ENCODE peak calls at places on chromosomes 13 and 19, in four cellular contexts. One of them, this sample, is unnamed.

GRCh38 chr19:3708207-3708931 is at the start of gene TJP3:
- DNase-seq in H1: peak; percentile 61
- DNase-seq in endothelial cell of umbilical vein: no peak
- DNase-seq in A549: no peak
- DNase-seq in this sample: no peak

GRCh38 chr19:46115396-46116109 is 8.9 kb downstream of the IGFL3 start:
- DNase-seq in A549: no peak
- DNase-seq in endothelial cell of umbilical vein: no peak
- DNase-seq in H1: no peak
- DNase-seq in this sample: peak; percentile 43

GRCh38 chr19:5966941-5967340 is 11.0 kb downstream of the RANBP3 start:
- DNase-seq in A549: no peak
- DNase-seq in H1: no peak
- DNase-seq in endothelial cell of umbilical vein: no peak
- DNase-seq in this sample: no peak

GRCh38 chr19:45470147-45471081 is 2.6 kb downstream of the FOSB start:
- DNase-seq in endothelial cell of umbilical vein: no peak
- DNase-seq in A549: peak; percentile 71
- DNase-seq in H1: no peak
- DNase-seq in this sample: no peak

GRCh38 chr19:10219678-10220077 is 11.5 kb downstream of the S1PR2 start:
- DNase-seq in endothelial cell of umbilical vein: no peak
- DNase-seq in A549: peak; percentile 61
- DNase-seq in H1: no peak
- DNase-seq in this sample: peak; percentile 78

GRCh38 chr13:68125087-68125480 is 894.9 kb upstream of the PCDH9 start:
- DNase-seq in endothelial cell of umbilical vein: no peak
- DNase-seq in H1: no peak
- DNase-seq in A549: no peak
- DNase-seq in this sample: no peak

GRCh38 chr13:29386246-29386645 is 209.2 kb downstream of the SLC7A1 start:
- DNase-seq in A549: no peak
- DNase-seq in endothelial cell of umbilical vein: no peak
- DNase-seq in H1: no peak
- DNase-seq in this sample: no peak

GRCh38 chr19:51020988-51021651 is 1.6 kb upstream of the KLK10 start:
- DNase-seq in A549: peak; percentile 70
- DNase-seq in H1: no peak
- DNase-seq in endothelial cell of umbilical vein: peak; percentile 67
- DNase-seq in this sample: peak; percentile 71

GRCh38 chr19:33054623-33055022 is 10.1 kb downstream of the RHPN2 start:
- DNase-seq in A549: peak; percentile 85
- DNase-seq in H1: no peak
- DNase-seq in endothelial cell of umbilical vein: no peak
- DNase-seq in this sample: no peak

GRCh38 chr19:18776736-18777135 is 14.4 kb downstream of the COMP start:
- DNase-seq in endothelial cell of umbilical vein: no peak
- DNase-seq in A549: no peak
- DNase-seq in H1: no peak
- DNase-seq in this sample: no peak

GRCh38 chr19:19050731-19051130 is 13.1 kb upstream of the SLC25A42 start:
- DNase-seq in H1: no peak
- DNase-seq in endothelial cell of umbilical vein: no peak
- DNase-seq in A549: no peak
- DNase-seq in this sample: no peak

GRCh38 chr13:51726446-51727185 is 77.3 kb downstream of the DHRS12 start:
- DNase-seq in endothelial cell of umbilical vein: peak; percentile 69
- DNase-seq in A549: no peak
- DNase-seq in H1: no peak
- DNase-seq in this sample: no peak

GRCh38 chr13:61414686-61415664 is 674 bp downstream of the PCDH20 start:
- DNase-seq in A549: peak; percentile 7
- DNase-seq in endothelial cell of umbilical vein: peak; percentile 4
- DNase-seq in H1: peak; percentile 78
- DNase-seq in this sample: no peak

GRCh38 chr13:113584870-113585671 is 518 bp downstream of the TFDP1 start:
- DNase-seq in endothelial cell of umbilical vein: no peak
- DNase-seq in A549: peak; percentile 9
- DNase-seq in H1: peak; percentile 50
- DNase-seq in this sample: peak; percentile 64

GRCh38 chr19:39818626-39819097 is 15.3 kb downstream of the DYRK1B start:
- DNase-seq in H1: no peak
- DNase-seq in A549: no peak
- DNase-seq in endothelial cell of umbilical vein: no peak
- DNase-seq in this sample: no peak

GRCh38 chr13:66218583-66218982 is 1011.6 kb downstream of the PCDH9 start:
- DNase-seq in endothelial cell of umbilical vein: no peak
- DNase-seq in A549: no peak
- DNase-seq in H1: no peak
- DNase-seq in this sample: no peak

GRCh38 chr13:111153977-111154332 is 38.8 kb downstream of the ARHGEF7 start:
- DNase-seq in endothelial cell of umbilical vein: no peak
- DNase-seq in H1: no peak
- DNase-seq in A549: no peak
- DNase-seq in this sample: no peak

GRCh38 chr19:42422576-42423461 is 4.4 kb downstream of the LIPE start:
- DNase-seq in endothelial cell of umbilical vein: no peak
- DNase-seq in H1: no peak
- DNase-seq in A549: no peak
- DNase-seq in this sample: peak; percentile 52

GRCh38 chr19:49333426-49334288 is 1.5 kb upstream of the CD37 start:
- DNase-seq in A549: no peak
- DNase-seq in endothelial cell of umbilical vein: no peak
- DNase-seq in H1: no peak
- DNase-seq in this sample: peak; percentile 19

GRCh38 chr13:42969558-42970172 is 22.4 kb downstream of the EPSTI1 start:
- DNase-seq in H1: peak; percentile 93
- DNase-seq in endothelial cell of umbilical vein: peak; percentile 62
- DNase-seq in A549: peak; percentile 55
- DNase-seq in this sample: peak; percentile 78

GRCh38 chr19:19679176-19680073 is 10.8 kb downstream of the ZNF101 start:
- DNase-seq in A549: no peak
- DNase-seq in endothelial cell of umbilical vein: no peak
- DNase-seq in H1: no peak
- DNase-seq in this sample: no peak

GRCh38 chr13:48264052-48264451 is 31.0 kb downstream of the ITM2B start:
- DNase-seq in A549: no peak
- DNase-seq in endothelial cell of umbilical vein: no peak
- DNase-seq in H1: no peak
- DNase-seq in this sample: no peak

GRCh38 chr13:100130092-100130491 is 41.2 kb downstream of the PCCA start:
- DNase-seq in A549: no peak
- DNase-seq in H1: no peak
- DNase-seq in endothelial cell of umbilical vein: peak; percentile 73
- DNase-seq in this sample: no peak

GRCh38 chr19:47005873-47006272 is 13.8 kb upstream of the NPAS1 start:
- DNase-seq in A549: peak; percentile 67
- DNase-seq in H1: no peak
- DNase-seq in endothelial cell of umbilical vein: no peak
- DNase-seq in this sample: peak; percentile 73

GRCh38 chr13:36819811-36820140 is 754 bp downstream of the RFXAP start:
- DNase-seq in H1: no peak
- DNase-seq in A549: peak; percentile 9
- DNase-seq in endothelial cell of umbilical vein: no peak
- DNase-seq in this sample: peak; percentile 74

GRCh38 chr19:13118424-13119193 is 545 bp downstream of the NACC1 start:
- DNase-seq in H1: peak; percentile 92
- DNase-seq in A549: peak; percentile 47
- DNase-seq in endothelial cell of umbilical vein: no peak
- DNase-seq in this sample: peak; percentile 80

GRCh38 chr13:66586489-66586888 is 643.6 kb downstream of the PCDH9 start:
- DNase-seq in A549: no peak
- DNase-seq in endothelial cell of umbilical vein: no peak
- DNase-seq in H1: no peak
- DNase-seq in this sample: no peak

GRCh38 chr19:29303035-29303706 is 90.2 kb upstream of the UQCRFS1 start:
- DNase-seq in endothelial cell of umbilical vein: no peak
- DNase-seq in H1: no peak
- DNase-seq in A549: no peak
- DNase-seq in this sample: no peak
- TF ChIP-seq CTCF in endothelial cell of umbilical vein: no peak
- TF ChIP-seq CTCF in H1: no peak
- TF ChIP-seq CTCF in A549: no peak
- TF ChIP-seq CTCF in this sample: no peak

GRCh38 chr19:38649305-38650179 is 2.1 kb downstream of the ACTN4 start:
- DNase-seq in A549: peak; percentile 81
- DNase-seq in H1: no peak
- DNase-seq in endothelial cell of umbilical vein: peak; percentile 20
- DNase-seq in this sample: no peak

GRCh38 chr19:38650180-38650775 is 2.8 kb downstream of the ACTN4 start:
- DNase-seq in A549: peak; percentile 53
- DNase-seq in endothelial cell of umbilical vein: no peak
- DNase-seq in H1: no peak
- DNase-seq in this sample: no peak

GRCh38 chr19:38653028-38653571 is 5.7 kb downstream of the ACTN4 start:
- DNase-seq in endothelial cell of umbilical vein: peak; percentile 58
- DNase-seq in H1: no peak
- DNase-seq in A549: peak; percentile 82
- DNase-seq in this sample: no peak

GRCh38 chr19:38648789-38649304 is 1.4 kb downstream of the ACTN4 start:
- DNase-seq in H1: no peak
- DNase-seq in A549: no peak
- DNase-seq in endothelial cell of umbilical vein: no peak
- DNase-seq in this sample: no peak

GRCh38 chr19:38650911-38651584 is 3.6 kb downstream of the ACTN4 start:
- DNase-seq in endothelial cell of umbilical vein: peak; percentile 60
- DNase-seq in A549: peak; percentile 67
- DNase-seq in H1: no peak
- DNase-seq in this sample: peak; percentile 81
- TF ChIP-seq MAX in endothelial cell of umbilical vein: no peak
- TF ChIP-seq MAX in A549: no peak
- TF ChIP-seq MAX in H1: no peak
- TF ChIP-seq MAX in this sample: no peak

GRCh38 chr13:52809310-52809769 is 39.1 kb downstream of the PCDH8 start:
- DNase-seq in endothelial cell of umbilical vein: peak; percentile 84
- DNase-seq in A549: peak; percentile 73
- DNase-seq in H1: peak; percentile 88
- DNase-seq in this sample: peak; percentile 92
- H3K4me3 ChIP-seq in endothelial cell of umbilical vein: no peak overlapping the region
- H3K4me3 ChIP-seq in A549: no peak overlapping the region
- H3K4me3 ChIP-seq in H1: no peak overlapping the region
- H3K4me3 ChIP-seq in this sample: no peak overlapping the region

GRCh38 chr19:21912654-21913053 is 76.7 kb upstream of the ZNF43 start:
- DNase-seq in H1: no peak
- DNase-seq in A549: no peak
- DNase-seq in endothelial cell of umbilical vein: no peak
- DNase-seq in this sample: peak; percentile 33
- TF ChIP-seq CTCF in H1: peak; percentile 16
- TF ChIP-seq CTCF in A549: no peak
- TF ChIP-seq CTCF in endothelial cell of umbilical vein: no peak
- TF ChIP-seq CTCF in this sample: peak; percentile 46

DNA sequence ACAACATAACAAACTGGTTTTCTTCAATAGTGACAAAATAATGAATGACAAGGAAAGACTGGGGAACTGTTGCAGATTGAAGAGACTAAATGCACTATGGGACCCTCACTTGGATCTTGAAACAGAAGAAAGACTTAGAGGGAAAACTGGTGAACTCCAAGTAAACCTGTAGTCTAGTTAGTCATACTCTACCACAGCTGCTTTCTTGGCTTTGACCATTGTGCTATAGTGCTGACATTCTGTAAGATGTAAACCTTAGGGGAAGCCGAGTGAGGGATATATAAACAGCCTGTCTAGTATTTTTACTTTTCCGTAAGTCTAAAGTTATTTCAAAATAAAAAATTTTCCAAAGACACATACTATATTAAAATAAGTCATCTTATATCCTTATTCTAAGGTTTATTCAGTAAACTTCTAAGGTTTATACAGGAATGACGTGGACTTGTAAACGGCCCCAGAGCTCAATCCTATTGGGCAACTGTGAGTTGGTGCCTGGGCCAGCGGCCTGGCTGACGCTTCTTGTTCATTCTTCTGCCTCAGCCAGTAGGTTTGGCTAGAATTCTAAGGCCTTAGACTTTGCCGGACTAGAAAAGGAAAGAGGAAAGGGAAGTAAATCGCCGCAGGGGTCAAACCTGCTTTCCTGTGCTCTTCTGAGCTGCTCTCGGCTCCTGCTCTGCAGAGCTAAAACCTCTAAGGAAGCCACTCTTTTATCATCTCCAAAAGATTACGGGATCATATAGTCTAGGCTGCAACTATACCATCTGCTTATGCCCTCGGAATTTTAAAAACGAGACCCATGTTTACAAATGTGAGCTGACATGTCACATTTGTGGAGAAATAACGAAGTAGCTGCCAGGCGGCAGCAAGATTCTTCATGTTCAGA is 33.7 kb upstream of the UBE2L5 start:
- DNase-seq in H1: no peak
- DNase-seq in A549: no peak
- DNase-seq in endothelial cell of umbilical vein: peak; percentile 23
- DNase-seq in this sample: peak; percentile 80
- TF ChIP-seq MAX in H1: no peak
- TF ChIP-seq MAX in A549: no peak
- TF ChIP-seq MAX in endothelial cell of umbilical vein: no peak
- TF ChIP-seq MAX in this sample: no peak

GRCh38 chr13:89029062-89029461 is 1357.9 kb downstream of the SLITRK5 start:
- DNase-seq in H1: no peak
- DNase-seq in endothelial cell of umbilical vein: no peak
- DNase-seq in A549: no peak
- DNase-seq in this sample: no peak

DNA sequence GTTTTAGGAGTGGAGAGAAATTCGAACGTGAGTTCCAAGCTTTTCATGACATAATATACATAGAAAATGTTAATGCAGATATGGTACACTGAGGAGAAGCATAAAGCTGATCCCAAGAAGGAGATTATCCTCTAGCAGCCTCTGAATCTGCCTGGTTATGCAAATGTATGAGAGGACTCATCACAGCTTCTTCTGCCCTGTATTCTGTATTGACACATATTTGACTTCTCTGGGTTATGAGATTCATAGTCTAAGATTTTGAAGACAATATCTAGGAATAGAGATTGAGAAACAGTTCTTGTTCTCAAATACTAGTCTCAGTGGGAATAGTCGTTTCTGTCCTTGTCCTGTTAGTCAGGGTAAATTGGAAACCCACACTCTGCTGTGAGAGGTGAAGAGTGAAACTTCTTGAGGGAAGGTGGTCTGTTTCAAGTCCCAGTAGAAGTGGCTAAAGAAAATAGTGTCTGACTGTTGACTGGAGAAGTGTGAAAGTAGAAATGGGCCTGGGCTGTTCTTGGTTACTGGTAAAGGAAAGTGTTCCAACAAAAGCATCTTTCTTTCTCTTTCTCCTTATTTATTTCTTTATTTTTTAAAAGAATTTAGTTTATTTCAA is 1356.6 kb downstream of the SLITRK5 start:
- DNase-seq in A549: no peak
- DNase-seq in endothelial cell of umbilical vein: no peak
- DNase-seq in H1: no peak
- DNase-seq in this sample: no peak
- H3K4me3 ChIP-seq in A549: no peak overlapping the region
- H3K4me3 ChIP-seq in endothelial cell of umbilical vein: no peak overlapping the region
- H3K4me3 ChIP-seq in H1: no peak overlapping the region
- H3K4me3 ChIP-seq in this sample: no peak overlapping the region